ENCODE peak calls at places on chromosome 6, in eight cellular contexts. A is natural killer cell; L is effector memory CD8-positive, alpha-beta T cell; T is NCI-H1417; P is non-pigmented ciliary epithelial cell; B is nephron progenitor cell; U is astrocyte of the spinal cord; X is RPMI7951. Z is an unnamed sample.

GRCh38 chr6:315921-316752 is 23.9 kb downstream of the DUSP22 start:
- DNase-seq in A (no peak), L (no peak), T (no peak), P (no peak), B (no peak), U (no peak), X (no peak), Z (no peak)

GRCh38 chr6:40390144-40390800 is 196.9 kb downstream of the LRFN2 start:
- DNase-seq in A (no peak), L (no peak), T (no peak), P (no peak), B (no peak), U (no peak), X (no peak), Z (no peak)

GRCh38 chr6:151911401-151911800 is 103.9 kb downstream of the ESR1 start:
- DNase-seq in A (no peak), L (no peak), T (no peak), P (no peak), B (no peak), U (no peak), X (no peak), Z (no peak)

GRCh38 chr6:98764378-98764911 is 69.9 kb upstream of the POU3F2 start:
- DNase-seq in A (no peak), L (no peak), T (no peak), P (no peak), B (no peak), U (peak), X (peak), Z (peak)

GRCh38 chr6:155194399-155194798 is 69.4 kb upstream of the CLDN20 start:
- DNase-seq in A (no peak), L (no peak), T (no peak), P (no peak), B (no peak), U (no peak), X (no peak), Z (no peak)

GRCh38 chr6:105603779-105604592 is 201.1 kb upstream of the PREP start:
- DNase-seq in A (no peak), L (no peak), T (no peak), P (no peak), B (no peak), U (peak), X (peak), Z (no peak)

GRCh38 chr6:46490425-46491200 is 636 bp downstream of the RCAN2 start:
- DNase-seq in A (peak), L (no peak), T (no peak), P (no peak), B (peak), U (no peak), X (no peak), Z (no peak)

GRCh38 chr6:7295916-7296315 is 17.1 kb downstream of the SSR1 start:
- DNase-seq in A (no peak), L (no peak), T (no peak), P (no peak), B (no peak), U (no peak), X (no peak), Z (no peak)

GRCh38 chr6:35512740-35513139 is at the start of gene TULP1:
- DNase-seq in A (no peak), L (no peak), T (no peak), P (no peak), B (no peak), U (no peak), X (no peak), Z (no peak)

GRCh38 chr6:106167105-106167814 is 81.1 kb downstream of the PRDM1 start:
- DNase-seq in A (no peak), L (no peak), T (no peak), P (no peak), B (no peak), U (no peak), X (no peak), Z (no peak)

GRCh38 chr6:109894181-109894580 is 83.9 kb upstream of the GPR6 start:
- DNase-seq in A (no peak), L (no peak), T (no peak), P (no peak), B (no peak), U (no peak), X (no peak), Z (no peak)

GRCh38 chr6:1381397-1382330 is 7.7 kb upstream of the FOXF2 start:
- DNase-seq in A (peak), L (peak), T (peak), P (no peak), B (peak), U (no peak), X (peak), Z (no peak)

GRCh38 chr6:7106215-7106751 is 1.5 kb upstream of the RREB1 start:
- DNase-seq in A (no peak), L (no peak), T (no peak), P (no peak), B (no peak), U (no peak), X (no peak), Z (no peak)

GRCh38 chr6:169826697-169827096 is 75.3 kb downstream of the ERMARD start:
- DNase-seq in A (no peak), L (no peak), T (no peak), P (no peak), B (no peak), U (no peak), X (no peak), Z (no peak)

Z was measured in astrocyte of the cerebellum.